ENCODE peak calls at places on chromosomes 5 and 9, in four cellular contexts. G is heart right ventricle, L is choroid plexus epithelial cell, V is endothelial cell. Q is an unnamed sample.

GRCh38 chr9:100443781-100444768 is 17.1 kb downstream of the MSANTD3 start:
- DNase-seq in V (no peak), L (peak; percentile 56), G (no peak), Q (no peak)

GRCh38 chr5:181181650-181182565 is 23.1 kb downstream of the TRIM7 start:
- DNase-seq in G (peak; percentile 68), V (peak; percentile 72), L (peak; percentile 83), Q (no peak)

GRCh38 chr5:39414429-39414828 is 10.4 kb downstream of the DAB2 start:
- DNase-seq in V (no peak), L (no peak), G (no peak), Q (no peak)

GRCh38 chr5:146510528-146510927 is 5.5 kb downstream of the GPR151 start:
- DNase-seq in G (no peak), V (no peak), L (peak; percentile 76), Q (no peak)

GRCh38 chr5:149549461-149550266 is 1.6 kb downstream of the CSNK1A1 start:
- DNase-seq in L (peak; percentile 54), G (no peak), V (peak; percentile 18), Q (no peak)

GRCh38 chr9:133704711-133705181 is 33.4 kb downstream of the SARDH start:
- DNase-seq in V (no peak), G (no peak), L (no peak), Q (no peak)

GRCh38 chr5:148374693-148375360 is 8.9 kb upstream of the FBXO38 start:
- DNase-seq in G (no peak), V (peak; percentile 53), L (peak; percentile 90), Q (no peak)

GRCh38 chr5:159700016-159700415 is 216.3 kb upstream of the ADRA1B start:
- DNase-seq in G (no peak), V (no peak), L (no peak), Q (no peak)

GRCh38 chr9:138071731-138072130 is 194.1 kb downstream of the CACNA1B start:
- DNase-seq in L (no peak), G (no peak), V (no peak), Q (no peak)

GRCh38 chr9:127175319-127175715 is 52.9 kb upstream of the ANGPTL2 start:
- DNase-seq in L (no peak), V (no peak), G (no peak), Q (no peak)

GRCh38 chr9:38200431-38200830 is 131.4 kb upstream of the SHB start:
- DNase-seq in G (no peak), V (no peak), L (no peak), Q (no peak)

GRCh38 chr9:37902804-37903580 is 935 bp downstream of the SLC25A51 start:
- DNase-seq in V (no peak), G (no peak), L (peak; percentile 73), Q (no peak)

GRCh38 chr9:100473271-100474081 is 527 bp downstream of the TMEFF1 start:
- DNase-seq in L (peak; percentile 31), G (peak; percentile 17), V (peak; percentile 52), Q (peak; percentile 61)

GRCh38 chr5:135269828-135270545 is 129.0 kb downstream of the MACROH2A1 start:
- DNase-seq in G (no peak), V (no peak), L (peak; percentile 38), Q (no peak)

GRCh38 chr9:124022201-124023121 is 10.9 kb downstream of the LHX2 start:
- DNase-seq in G (no peak), V (peak; percentile 55), L (no peak), Q (no peak)

GRCh38 chr5:172768573-172769323 is 2.2 kb downstream of the DUSP1 start:
- DNase-seq in V (no peak), L (peak; percentile 82), G (no peak), Q (no peak)

GRCh38 chr5:178205010-178205748 is 846 bp downstream of the HNRNPAB start:
- DNase-seq in G (peak; percentile 81), V (peak; percentile 72), L (peak; percentile 81), Q (peak; percentile 96)

GRCh38 chr9:131739988-131740648 is at the start of gene RAPGEF1:
- DNase-seq in L (no peak), V (peak; percentile 88), G (peak; percentile 83), Q (peak; percentile 90)

GRCh38 chr9:68998812-68999211 is 15.1 kb downstream of the PRKACG start:
- DNase-seq in G (no peak), V (no peak), L (no peak), Q (no peak)

GRCh38 chr9:129333961-129334743 is 156.1 kb upstream of the IER5L start:
- DNase-seq in L (peak; percentile 99), G (peak; percentile 89), V (peak; percentile 41), Q (peak; percentile 94)

GRCh38 chr5:151020304-151021031 is at the start of gene GPX3:
- DNase-seq in L (peak; percentile 48), G (peak; percentile 95), V (peak; percentile 79), Q (peak; percentile 83)

GRCh38 chr5:35781181-35781580 is 75.5 kb upstream of the IL7R start:
- DNase-seq in G (no peak), L (peak; percentile 58), V (no peak), Q (no peak)

GRCh38 chr5:115100556-115100955 is 69.2 kb downstream of the TRIM36 start:
- DNase-seq in L (peak; percentile 44), V (no peak), G (no peak), Q (no peak)

GRCh38 chr9:23677446-23677845 is 148.6 kb downstream of the ELAVL2 start:
- DNase-seq in L (no peak), G (no peak), V (no peak), Q (no peak)

Q was measured in 8988T.